ENCODE peak calls at places on chromosomes 2 and 18, in nine cellular contexts. X is progenitor cell of endocrine pancreas; I is CD8-positive, alpha-beta T cell; W is astrocyte of the spinal cord; P is esophagus squamous epithelium; Z is GM12864; S is fibroblast of mammary gland; D is left ventricle myocardium inferior; E is spleen. M is an unnamed sample.

GRCh38 chr2:233053928-233054774 is 6.0 kb upstream of the INPP5D start:
- DNase-seq in X (peak), I (peak), W (peak), P (no peak), Z (no peak), S (peak), D (peak), E (peak), M (peak)

GRCh38 chr2:210225461-210225798 is 183 bp upstream of the ACADL start:
- DNase-seq in X (no peak), I (no peak), W (peak), P (no peak), Z (no peak), S (peak), D (no peak), E (no peak), M (peak)

GRCh38 chr18:59623456-59624383 is 73.5 kb downstream of the CCBE1 start:
- DNase-seq in X (no peak), I (no peak), W (peak), P (no peak), Z (no peak), S (peak), D (no peak), E (no peak), M (peak)

GRCh38 chr2:85236107-85236506 is 91.7 kb downstream of the TGOLN2 start:
- DNase-seq in X (no peak), I (no peak), W (no peak), P (no peak), Z (no peak), S (no peak), D (no peak), E (peak), M (no peak)

GRCh38 chr2:231425811-231426703 is 30.5 kb downstream of the B3GNT7 start:
- DNase-seq in X (no peak), I (peak), W (no peak), P (no peak), Z (no peak), S (no peak), D (no peak), E (peak), M (no peak)

GRCh38 chr2:101114815-101115214 is 36.4 kb downstream of the TBC1D8 start:
- DNase-seq in X (no peak), I (no peak), W (no peak), P (no peak), Z (no peak), S (no peak), D (no peak), E (peak), M (no peak)

GRCh38 chr18:6731197-6731596 is 1.7 kb downstream of the ARHGAP28 start:
- DNase-seq in X (no peak), I (no peak), W (peak), P (no peak), Z (no peak), S (peak), D (no peak), E (no peak), M (peak)

GRCh38 chr2:239303711-239304532 is 96.9 kb downstream of the HDAC4 start:
- DNase-seq in X (no peak), I (no peak), W (no peak), P (no peak), Z (no peak), S (no peak), D (no peak), E (peak), M (no peak)

GRCh38 chr2:232341061-232341738 is 37.4 kb upstream of the ALPP start:
- DNase-seq in X (no peak), I (no peak), W (no peak), P (no peak), Z (no peak), S (no peak), D (peak), E (peak), M (no peak)

GRCh38 chr2:38602136-38602731 is 494 bp downstream of the HNRNPLL start:
- DNase-seq in X (peak), I (peak), W (no peak), P (no peak), Z (no peak), S (no peak), D (peak), E (peak), M (no peak)

GRCh38 chr2:240551809-240552208 is 6.0 kb downstream of the ANKMY1 start:
- DNase-seq in X (no peak), I (no peak), W (no peak), P (no peak), Z (no peak), S (no peak), D (no peak), E (no peak), M (no peak)

DNA sequence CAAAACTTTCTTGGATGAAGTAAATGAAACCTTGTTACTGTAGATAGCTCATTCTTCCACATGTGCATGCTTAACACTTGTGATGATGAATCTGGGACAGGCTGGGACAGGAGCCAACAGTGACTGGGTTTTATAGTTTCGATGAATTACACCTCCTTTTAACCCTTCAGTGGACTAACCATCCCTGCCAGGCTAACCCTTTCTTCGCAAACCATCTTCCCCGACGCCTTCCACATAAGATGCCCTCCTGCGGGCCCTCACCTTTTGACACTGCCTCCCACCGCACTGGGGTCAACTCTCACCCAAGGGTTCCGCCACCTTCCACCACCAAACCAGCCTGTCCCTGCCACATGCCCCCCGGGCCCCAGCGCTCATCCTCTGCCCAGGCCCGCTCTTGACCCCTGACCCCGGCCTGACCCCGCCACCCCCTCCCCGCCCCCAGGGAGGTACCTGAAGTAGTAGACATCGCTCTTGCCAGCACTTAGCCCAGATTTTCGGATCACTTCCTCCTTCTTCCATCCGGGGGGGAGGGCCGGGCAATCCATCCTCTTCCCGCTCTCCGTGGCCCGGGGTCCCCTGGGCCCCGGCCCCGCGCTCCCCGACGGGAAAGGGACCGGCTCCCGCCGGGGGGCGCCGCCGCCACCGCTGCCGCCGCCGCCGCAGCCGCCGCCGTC is 764 bp downstream of the MBD2 start:
- DNase-seq in X (no peak), I (peak), W (peak), P (no peak), Z (no peak), S (peak), D (peak), E (peak), M (peak)
- TF ChIP-seq CTCF in X (no peak), I (no peak), W (no peak), P (no peak), Z (no peak), S (no peak), D (no peak), E (no peak), M (no peak)

DNA sequence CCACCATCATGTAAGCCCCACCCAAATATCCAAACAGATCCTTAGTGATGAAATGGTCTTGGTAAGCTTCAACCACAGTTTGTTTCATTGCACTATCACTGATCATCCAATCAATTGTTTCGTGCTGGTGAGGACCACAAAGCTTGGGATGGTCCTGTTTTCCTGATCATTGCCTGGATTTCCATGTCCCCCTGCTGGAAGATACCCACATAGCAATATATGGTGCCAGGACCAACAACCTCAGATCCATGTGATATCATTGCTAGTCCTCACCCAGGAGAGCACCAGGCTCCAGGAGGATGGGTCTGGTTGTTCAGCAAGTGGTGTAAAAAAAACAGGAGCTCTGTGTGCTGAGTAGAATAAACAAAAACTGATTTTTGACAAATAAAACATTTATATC is 206.5 kb upstream of the SH3BP4 start:
- DNase-seq in X (no peak), I (no peak), W (no peak), P (no peak), Z (no peak), S (no peak), D (no peak), E (no peak), M (no peak)
- TF ChIP-seq CTCF in X (peak), I (no peak), W (no peak), P (no peak), Z (peak), S (peak), D (no peak), E (no peak), M (no peak)

GRCh38 chr2:8310557-8311455 is 371.1 kb upstream of the ID2 start:
- DNase-seq in X (no peak), I (peak), W (no peak), P (no peak), Z (no peak), S (no peak), D (no peak), E (no peak), M (no peak)

GRCh38 chr2:8312861-8313768 is 368.7 kb upstream of the ID2 start:
- DNase-seq in X (no peak), I (no peak), W (peak), P (no peak), Z (peak), S (peak), D (no peak), E (no peak), M (peak)

GRCh38 chr2:8309131-8309530 is 372.7 kb upstream of the ID2 start:
- DNase-seq in X (no peak), I (no peak), W (no peak), P (no peak), Z (no peak), S (no peak), D (no peak), E (no peak), M (no peak)

GRCh38 chr2:8314063-8314462 is 367.8 kb upstream of the ID2 start:
- DNase-seq in X (no peak), I (no peak), W (no peak), P (no peak), Z (no peak), S (no peak), D (no peak), E (no peak), M (no peak)

DNA sequence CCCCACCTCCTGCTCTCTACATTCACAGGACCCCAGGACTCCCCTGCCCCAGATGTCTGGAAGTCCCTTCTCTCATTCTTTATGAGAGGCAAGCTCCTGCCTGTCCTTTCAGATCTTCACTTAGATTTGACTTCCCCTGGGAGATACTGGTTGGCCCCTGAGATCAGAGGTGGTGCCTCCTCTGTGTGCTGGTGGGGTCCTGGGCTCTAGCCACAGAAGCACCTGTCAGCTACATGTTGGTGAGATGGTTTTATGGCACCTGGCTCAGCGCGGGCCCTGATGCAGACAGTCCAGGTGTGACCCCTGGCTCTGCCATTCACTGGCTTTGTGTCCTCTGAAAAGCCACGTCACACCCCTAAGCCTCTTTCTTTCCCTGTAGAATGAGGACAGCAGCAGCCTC is 369.6 kb upstream of the ID2 start:
- DNase-seq in X (no peak), I (no peak), W (no peak), P (no peak), Z (no peak), S (no peak), D (no peak), E (no peak), M (no peak)
- TF ChIP-seq CTCF in X (no peak), I (no peak), W (no peak), P (no peak), Z (no peak), S (no peak), D (no peak), E (no peak), M (no peak)

DNA sequence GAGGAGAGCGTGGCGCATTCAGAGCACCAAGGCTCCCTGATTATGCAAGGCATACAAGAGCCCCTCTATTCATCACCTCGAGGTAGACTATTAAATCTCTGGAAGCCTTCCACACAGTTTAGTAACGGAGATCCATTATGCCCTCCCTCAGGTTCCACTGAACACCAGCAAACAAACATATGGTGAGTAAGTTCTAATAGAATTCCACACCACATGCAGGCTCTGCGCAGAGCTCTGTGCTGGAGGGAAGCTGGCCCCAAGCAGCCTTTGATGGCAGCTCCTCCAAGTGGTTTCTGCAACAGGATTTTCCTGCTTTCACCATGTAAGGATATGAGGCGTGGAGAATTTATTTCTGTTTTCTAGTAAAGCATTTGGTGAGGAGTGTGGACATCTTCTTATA is 238.6 kb downstream of the C1D start:
- DNase-seq in X (no peak), I (no peak), W (peak), P (no peak), Z (no peak), S (peak), D (no peak), E (no peak), M (peak)
- TF ChIP-seq CTCF in X (no peak), I (no peak), W (peak), P (no peak), Z (no peak), S (peak), D (no peak), E (no peak), M (no peak)

DNA sequence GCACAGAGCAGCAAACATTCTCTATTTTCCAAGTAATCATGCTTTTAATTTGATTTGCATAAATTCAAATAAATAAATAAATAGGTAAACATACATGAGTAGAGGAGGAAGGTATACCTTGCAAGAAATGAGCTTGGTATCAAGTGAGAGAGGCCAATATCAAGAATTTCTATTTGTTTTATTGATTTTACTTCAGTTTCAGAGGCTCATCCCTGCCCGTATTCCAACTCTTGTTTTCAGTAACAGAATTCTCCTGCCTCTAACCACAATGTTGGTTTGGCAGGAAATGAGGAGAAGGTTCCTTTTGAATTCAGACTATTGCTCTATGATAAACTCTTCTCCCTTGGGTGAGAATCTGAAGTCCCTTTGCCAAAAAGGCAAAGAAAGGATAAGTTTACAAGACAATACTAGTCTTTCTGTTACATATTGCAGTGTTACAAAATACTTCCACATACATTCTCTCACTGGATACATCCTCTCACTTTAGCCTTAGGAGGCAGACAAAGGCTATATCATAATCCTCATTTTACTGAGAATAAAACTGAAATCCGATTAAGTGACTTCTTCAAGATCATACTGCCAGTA is 68.3 kb upstream of the ZNF397 start:
- DNase-seq in X (no peak), I (no peak), W (no peak), P (no peak), Z (no peak), S (no peak), D (no peak), E (no peak), M (no peak)
- TF ChIP-seq CTCF in X (no peak), I (no peak), W (no peak), P (no peak), Z (no peak), S (no peak), D (no peak), E (no peak), M (no peak)

GRCh38 chr2:199484927-199485326 is 27.2 kb upstream of the SATB2 start:
- DNase-seq in X (no peak), I (no peak), W (no peak), P (no peak), Z (no peak), S (no peak), D (no peak), E (no peak), M (peak)
- TF ChIP-seq CTCF in X (no peak), I (no peak), W (peak), P (no peak), Z (peak), S (peak), D (no peak), E (no peak), M (peak)

GRCh38 chr18:47485221-47485797 is 233.8 kb upstream of the SKOR2 start:
- DNase-seq in X (no peak), I (no peak), W (no peak), P (no peak), Z (no peak), S (no peak), D (peak), E (no peak), M (no peak)
- TF ChIP-seq CTCF in X (no peak), I (no peak), W (no peak), P (no peak), Z (no peak), S (no peak), D (no peak), E (no peak), M (no peak)

GRCh38 chr18:12879840-12880531 is 4.1 kb downstream of the PTPN2 start:
- DNase-seq in X (no peak), I (no peak), W (no peak), P (no peak), Z (no peak), S (peak), D (no peak), E (no peak), M (no peak)
- TF ChIP-seq CTCF in X (no peak), I (no peak), W (no peak), P (no peak), Z (no peak), S (no peak), D (no peak), E (no peak), M (no peak)